ENCODE peak calls at places on chromosomes 7 and 10, in seven cellular contexts. K is HCT116, C is NT2/D1, M is H1, P is HepG2, D is SK-N-SH, Q is GM12878. E is an unnamed sample.
A peak's percentile ranks its signal among the peaks of the same experiment; 100 is the strongest.

GRCh38 chr7:156732091-156732621 is 91.6 kb downstream of the RNF32 start:
- DNase-seq in K (no peak), C (no peak), M (no peak), P (no peak), D (no peak), Q (no peak), E (no peak)

GRCh38 chr7:83704564-83704963 is 55.6 kb upstream of the SEMA3E start:
- DNase-seq in K (no peak), C (no peak), M (no peak), P (no peak), D (no peak), Q (no peak), E (no peak)

GRCh38 chr7:112263519-112263918 is 57.0 kb downstream of the ZNF277 start:
- DNase-seq in K (no peak), C (no peak), M (no peak), P (no peak), D (no peak), Q (no peak), E (no peak)

GRCh38 chr7:70352088-70352487 is 753.8 kb downstream of the AUTS2 start:
- DNase-seq in K (no peak), C (no peak), M (no peak), P (no peak), D (no peak), Q (no peak), E (no peak)

GRCh38 chr10:70693619-70694286 is 21.4 kb downstream of the ADAMTS14 start:
- DNase-seq in K (no peak), C (no peak), M (no peak), P (no peak), D (peak; percentile 90), Q (no peak), E (peak; percentile 80)

GRCh38 chr10:70976063-70976462 is 87.7 kb upstream of the PCBD1 start:
- DNase-seq in K (no peak), C (no peak), M (no peak), P (no peak), D (no peak), Q (no peak), E (no peak)

GRCh38 chr7:47725031-47725780 is 143.3 kb upstream of the TNS3 start:
- DNase-seq in K (no peak), C (no peak), M (no peak), P (peak; percentile 47), D (no peak), Q (no peak), E (no peak)

GRCh38 chr10:88194961-88195367 is 331.5 kb downstream of the PTEN start:
- DNase-seq in K (no peak), C (no peak), M (no peak), P (no peak), D (peak; percentile 33), Q (no peak), E (no peak)

GRCh38 chr7:30240401-30240800 is 44.0 kb upstream of the ZNRF2 start:
- DNase-seq in K (no peak), C (no peak), M (no peak), P (no peak), D (no peak), Q (no peak), E (no peak)

GRCh38 chr10:35613597-35614226 is 8.6 kb downstream of the GJD4 start:
- DNase-seq in K (no peak), C (no peak), M (no peak), P (peak; percentile 26), D (no peak), Q (no peak), E (no peak)

GRCh38 chr10:69491611-69492010 is 40.3 kb downstream of the TSPAN15 start:
- DNase-seq in K (no peak), C (no peak), M (no peak), P (no peak), D (no peak), Q (no peak), E (no peak)

GRCh38 chr7:73907554-73908122 is 46.7 kb downstream of the TMEM270 start:
- DNase-seq in K (no peak), C (no peak), M (no peak), P (no peak), D (no peak), Q (no peak), E (no peak)

GRCh38 chr10:112981553-112981952 is 31.5 kb downstream of the TCF7L2 start:
- DNase-seq in K (no peak), C (no peak), M (no peak), P (no peak), D (peak; percentile 45), Q (peak; percentile 89), E (no peak)

GRCh38 chr7:116169060-116169459 is 41.3 kb upstream of the TES start:
- DNase-seq in K (no peak), C (no peak), M (no peak), P (peak; percentile 92), D (no peak), Q (no peak), E (no peak)

GRCh38 chr7:108529341-108529740 is 3.4 kb upstream of the PNPLA8 start:
- DNase-seq in K (no peak), C (no peak), M (no peak), P (no peak), D (no peak), Q (no peak), E (no peak)

GRCh38 chr7:90560730-90561129 is 35.4 kb upstream of the CDK14 start:
- DNase-seq in K (no peak), C (no peak), M (no peak), P (no peak), D (no peak), Q (no peak), E (no peak)

GRCh38 chr10:104339469-104340098 is 1.3 kb upstream of the ITPRIP start:
- DNase-seq in K (no peak), C (no peak), M (peak; percentile 42), P (peak; percentile 56), D (no peak), Q (no peak), E (no peak)

GRCh38 chr7:67595421-67595820 is 598.8 kb downstream of the TYW1 start:
- DNase-seq in K (no peak), C (no peak), M (no peak), P (no peak), D (no peak), Q (no peak), E (no peak)

GRCh38 chr7:139681812-139682135 is 96.0 kb downstream of the HIPK2 start:
- DNase-seq in K (no peak), C (no peak), M (no peak), P (no peak), D (no peak), Q (no peak), E (no peak)

GRCh38 chr10:101031128-101031795 is at the start of the genes PDZD7 and SFXN3:
- DNase-seq in K (peak; percentile 94), C (no peak), M (peak; percentile 98), P (peak; percentile 79), D (peak; percentile 97), Q (peak; percentile 48), E (peak; percentile 97)

GRCh38 chr7:82255706-82256105 is 187.9 kb downstream of the CACNA2D1 start:
- DNase-seq in K (no peak), C (no peak), M (no peak), P (no peak), D (no peak), Q (no peak), E (no peak)

GRCh38 chr7:82257118-82257695 is 186.4 kb downstream of the CACNA2D1 start:
- DNase-seq in K (no peak), C (no peak), M (no peak), P (no peak), D (no peak), Q (no peak), E (no peak)
- TF ChIP-seq YY1 in K (no peak), C (no peak), M (no peak), P (no peak), D (no peak), Q (no peak), E (no peak)

DNA sequence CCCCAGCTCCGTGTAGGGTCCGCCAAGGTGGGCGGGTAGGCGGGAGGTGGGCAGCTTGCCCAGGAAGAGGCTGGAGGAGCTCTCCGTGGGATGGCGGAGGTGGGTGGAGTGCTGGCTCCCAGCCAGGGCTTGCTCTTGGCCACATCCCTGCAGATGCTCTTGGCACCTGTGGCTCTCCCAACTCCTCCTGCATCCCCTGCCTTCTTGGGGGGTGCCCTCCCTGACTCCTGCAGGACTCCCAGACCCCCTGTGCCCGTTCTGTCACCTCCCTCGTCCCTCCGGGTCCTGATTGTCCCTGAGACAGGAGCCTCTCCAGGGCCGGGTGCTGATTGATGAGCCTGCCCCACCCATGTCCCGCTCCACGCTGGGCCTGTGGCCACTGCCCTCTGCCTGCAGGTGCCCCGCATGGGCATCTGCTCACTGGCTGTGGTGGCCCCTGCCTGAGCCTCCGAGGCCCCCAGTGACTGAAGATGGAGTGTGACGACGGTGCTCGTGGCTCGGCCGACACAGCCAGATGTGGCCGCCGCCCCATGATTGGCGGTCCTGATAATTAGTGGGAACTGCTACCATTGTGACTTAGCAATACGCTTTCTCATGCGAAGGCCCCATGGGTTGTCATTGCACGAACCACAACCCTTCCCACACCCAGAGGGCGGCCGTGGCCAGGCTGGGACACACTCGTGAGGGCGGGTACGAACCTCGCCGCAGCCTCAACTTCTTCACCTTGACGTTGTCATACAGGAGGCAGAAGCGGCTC is 23.6 kb downstream of the CFAP46 start:
- DNase-seq in K (no peak), C (no peak), M (no peak), P (no peak), D (no peak), Q (no peak), E (no peak)
- TF ChIP-seq YY1 in K (no peak), C (no peak), M (no peak), P (no peak), D (no peak), Q (no peak), E (no peak)

GRCh38 chr10:82811621-82812020 is 936.6 kb downstream of the NRG3 start:
- DNase-seq in K (no peak), C (peak; percentile 15), M (peak; percentile 82), P (no peak), D (peak; percentile 11), Q (no peak), E (peak; percentile 6)

GRCh38 chr10:82814635-82815034 is 939.6 kb downstream of the NRG3 start:
- DNase-seq in K (no peak), C (no peak), M (no peak), P (no peak), D (no peak), Q (no peak), E (no peak)

GRCh38 chr10:82815680-82816079 is 940.7 kb downstream of the NRG3 start:
- DNase-seq in K (no peak), C (no peak), M (no peak), P (no peak), D (no peak), Q (no peak), E (no peak)

GRCh38 chr10:82813856-82814255 is 938.9 kb downstream of the NRG3 start:
- DNase-seq in K (no peak), C (no peak), M (no peak), P (peak; percentile 2), D (no peak), Q (no peak), E (no peak)
- TF ChIP-seq YY1 in K (no peak), C (no peak), M (no peak), P (no peak), D (no peak), Q (no peak), E (no peak)

DNA sequence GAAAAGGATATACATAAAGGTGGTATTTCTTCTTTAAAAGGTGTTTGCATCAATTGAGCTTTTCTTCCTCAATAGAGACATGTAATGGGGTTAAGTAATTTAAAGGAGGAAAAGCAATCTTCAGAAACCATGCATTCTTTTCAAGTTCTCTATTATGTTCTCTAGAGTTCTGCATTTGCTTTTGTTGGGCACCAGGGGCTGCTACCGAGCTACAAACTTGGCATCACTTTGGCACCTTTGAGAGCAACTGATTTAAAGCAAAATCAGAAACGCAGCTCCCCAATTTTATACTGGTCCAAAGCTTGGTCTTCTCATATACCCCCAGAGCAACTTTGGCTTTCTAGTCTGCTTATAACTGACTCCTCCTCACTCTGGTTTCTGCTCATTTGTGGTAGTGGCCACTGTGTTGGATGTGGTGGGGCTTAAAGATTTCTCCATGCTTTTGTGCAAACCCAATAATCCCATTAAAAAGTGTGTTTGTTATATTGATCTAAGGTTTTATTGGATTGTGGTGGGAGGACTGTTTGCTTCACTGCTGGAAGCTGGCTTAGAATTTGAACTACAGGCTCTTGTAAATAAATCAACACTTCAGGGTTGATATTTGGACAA is 712.1 kb downstream of the PHTF2 start:
- DNase-seq in K (peak; percentile 8), C (peak; percentile 57), M (no peak), P (peak; percentile 23), D (peak; percentile 57), Q (no peak), E (no peak)
- TF ChIP-seq YY1 in K (no peak), C (no peak), M (no peak), P (no peak), D (no peak), Q (no peak), E (no peak)

E was measured in K562.